ENCODE peak calls at places on chromosomes 3 and 15, in four cellular contexts. X is GM12891, R is GM12878, T is HepG2. E is an unnamed sample.

GRCh38 chr3:10463191-10464067 is 42.0 kb downstream of the ATP2B2 start:
- DNase-seq in X (no peak), R (no peak), T (no peak), E (no peak)

GRCh38 chr3:50388720-50389352 is 29.5 kb upstream of the TMEM115 start:
- DNase-seq in X (no peak), R (no peak), T (no peak), E (no peak)

GRCh38 chr3:50226888-50227389 is 9.1 kb upstream of the GNAI2 start:
- DNase-seq in X (no peak), R (no peak), T (no peak), E (no peak)

GRCh38 chr3:168248383-168249047 is 152.8 kb upstream of the GOLIM4 start:
- DNase-seq in X (no peak), R (no peak), T (no peak), E (peak)

GRCh38 chr3:111782943-111783342 is 76.1 kb upstream of the PHLDB2 start:
- DNase-seq in X (no peak), R (no peak), T (peak), E (no peak)

GRCh38 chr3:156300373-156300772 is 180.0 kb downstream of the KCNAB1 start:
- DNase-seq in X (no peak), R (no peak), T (no peak), E (no peak)

GRCh38 chr3:23035927-23036640 is 167.0 kb upstream of the UBE2E2 start:
- DNase-seq in X (no peak), R (no peak), T (peak), E (no peak)

GRCh38 chr15:26214290-26214689 is 351.2 kb upstream of the ATP10A start:
- DNase-seq in X (no peak), R (no peak), T (no peak), E (no peak)

GRCh38 chr3:186849392-186849975 is 7.0 kb downstream of the ADIPOQ start:
- DNase-seq in X (no peak), R (peak), T (peak), E (no peak)

GRCh38 chr3:179068779-179069530 is 2.7 kb downstream of the ZMAT3 start:
- DNase-seq in X (no peak), R (no peak), T (no peak), E (no peak)

GRCh38 chr15:80620141-80620540 is 75.0 kb upstream of the ABHD17C start:
- DNase-seq in X (no peak), R (no peak), T (no peak), E (no peak)

GRCh38 chr15:92970656-92971055 is 70.5 kb downstream of the CHD2 start:
- DNase-seq in X (no peak), R (no peak), T (no peak), E (no peak)

GRCh38 chr15:50816191-50816590 is 50.7 kb upstream of the SPPL2A start:
- DNase-seq in X (no peak), R (no peak), T (no peak), E (no peak)

GRCh38 chr3:129890125-129890524 is 3.4 kb downstream of the TMCC1 start:
- DNase-seq in X (no peak), R (peak), T (peak), E (no peak)

GRCh38 chr3:100401674-100402036 is 316 bp downstream of the LNP1 start:
- DNase-seq in X (no peak), R (no peak), T (no peak), E (no peak)

GRCh38 chr15:50138391-50138790 is 19.4 kb upstream of the ATP8B4 start:
- DNase-seq in X (no peak), R (no peak), T (no peak), E (no peak)

GRCh38 chr15:80202641-80203360 is 49.2 kb downstream of the CTXND1 start:
- DNase-seq in X (no peak), R (no peak), T (no peak), E (no peak)

GRCh38 chr3:109548192-109548938 is 211.0 kb upstream of the DPPA4 start:
- DNase-seq in X (no peak), R (no peak), T (no peak), E (no peak)

GRCh38 chr15:74470631-74471396 is 9.9 kb upstream of the UBL7 start:
- DNase-seq in X (no peak), R (no peak), T (no peak), E (no peak)

GRCh38 chr3:113631573-113631972 is 64.9 kb downstream of the USF3 start:
- DNase-seq in X (no peak), R (no peak), T (no peak), E (no peak)

GRCh38 chr3:20056727-20057611 is 16.7 kb downstream of the KAT2B start:
- DNase-seq in X (no peak), R (no peak), T (no peak), E (no peak)

GRCh38 chr15:91967935-91968605 is 114.6 kb downstream of the SLCO3A1 start:
- DNase-seq in X (no peak), R (no peak), T (no peak), E (no peak)

GRCh38 chr15:39598186-39598850 is 17.4 kb downstream of the THBS1 start:
- DNase-seq in X (no peak), R (no peak), T (no peak), E (no peak)

GRCh38 chr3:56915969-56916586 is 114.3 kb upstream of the ARHGEF3 start:
- DNase-seq in X (peak), R (peak), T (no peak), E (peak)

GRCh38 chr3:52306978-52307377 is 9.1 kb upstream of the DNAH1 start:
- DNase-seq in X (no peak), R (no peak), T (no peak), E (no peak)

GRCh38 chr15:56737791-56738190 is 4.5 kb upstream of the ZNF280D start:
- DNase-seq in X (no peak), R (no peak), T (peak), E (no peak)

GRCh38 chr3:113736548-113737089 is 9.4 kb downstream of the NAA50 start:
- DNase-seq in X (no peak), R (peak), T (peak), E (no peak)

GRCh38 chr3:2211568-2211967 is 112.9 kb downstream of the CNTN4 start:
- DNase-seq in X (no peak), R (no peak), T (no peak), E (no peak)

GRCh38 chr15:28260317-28260716 is 61.7 kb downstream of the HERC2 start:
- DNase-seq in X (no peak), R (no peak), T (no peak), E (no peak)

GRCh38 chr15:75551076-75551475 is 28.0 kb downstream of the PTPN9 start:
- DNase-seq in X (no peak), R (no peak), T (no peak), E (no peak)

GRCh38 chr3:69142090-69142489 is 19.7 kb upstream of the LMOD3 start:
- DNase-seq in X (no peak), R (no peak), T (no peak), E (no peak)

GRCh38 chr15:97084650-97085049 is 754.1 kb downstream of the NR2F2 start:
- DNase-seq in X (no peak), R (no peak), T (no peak), E (no peak)

GRCh38 chr15:47727676-47728075 is 10.4 kb downstream of the SEMA6D start:
- DNase-seq in X (no peak), R (no peak), T (no peak), E (no peak)

GRCh38 chr3:102179321-102180290 is 255.2 kb upstream of the ZPLD1 start:
- DNase-seq in X (no peak), R (peak), T (no peak), E (no peak)

GRCh38 chr3:100155105-100155504 is 40.8 kb upstream of the FILIP1L start:
- DNase-seq in X (no peak), R (no peak), T (no peak), E (no peak)

GRCh38 chr3:66075281-66075680 is 36.6 kb upstream of the MAGI1 start:
- DNase-seq in X (no peak), R (no peak), T (peak), E (no peak)

GRCh38 chr3:187967097-187967496 is 186.9 kb upstream of the LPP start:
- DNase-seq in X (no peak), R (no peak), T (no peak), E (no peak)

GRCh38 chr3:187964759-187965158 is 189.2 kb upstream of the LPP start:
- DNase-seq in X (no peak), R (no peak), T (peak), E (no peak)

GRCh38 chr3:187966636-187967035 is 187.3 kb upstream of the LPP start:
- DNase-seq in X (no peak), R (no peak), T (no peak), E (no peak)

GRCh38 chr3:187967982-187968381 is 186.0 kb upstream of the LPP start:
- DNase-seq in X (no peak), R (no peak), T (no peak), E (no peak)

DNA sequence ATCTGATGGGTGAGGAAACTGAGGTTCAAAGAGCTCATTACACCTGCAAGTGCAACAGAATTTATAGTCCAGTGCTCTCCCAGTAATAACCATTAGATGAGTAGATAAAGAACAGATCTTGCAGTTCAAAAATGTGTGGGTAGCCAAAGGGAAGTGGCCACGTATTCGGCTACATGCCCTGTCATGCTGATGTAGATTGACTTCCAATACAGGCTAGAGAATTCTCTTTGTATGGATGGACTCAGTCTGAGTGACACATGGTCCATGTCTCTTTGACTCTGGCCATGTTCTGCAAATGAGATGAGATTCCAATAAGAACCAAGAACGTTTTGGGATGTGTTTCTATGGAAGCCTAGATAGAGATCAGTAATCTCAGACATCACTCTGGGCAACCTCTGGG is 187.8 kb upstream of the LPP start:
- DNase-seq in X (no peak), R (no peak), T (no peak), E (no peak)
- TF ChIP-seq TAF1 in X (no peak), R (no peak), T (no peak), E (no peak)

GRCh38 chr15:70358871-70359647 is 261.3 kb upstream of the TLE3 start:
- DNase-seq in X (no peak), R (no peak), T (no peak), E (no peak)

GRCh38 chr15:70362350-70362749 is 264.6 kb upstream of the TLE3 start:
- DNase-seq in X (no peak), R (no peak), T (no peak), E (no peak)

GRCh38 chr15:70361106-70361505 is 263.4 kb upstream of the TLE3 start:
- DNase-seq in X (no peak), R (no peak), T (no peak), E (no peak)

GRCh38 chr15:70361891-70362290 is 264.2 kb upstream of the TLE3 start:
- DNase-seq in X (no peak), R (no peak), T (no peak), E (no peak)

GRCh38 chr15:70362911-70363310 is 265.2 kb upstream of the TLE3 start:
- DNase-seq in X (no peak), R (no peak), T (peak), E (no peak)
- TF ChIP-seq TAF1 in X (no peak), R (no peak), T (no peak), E (no peak)

GRCh38 chr3:8505621-8506020 is 4.0 kb downstream of the LMCD1 start:
- DNase-seq in X (no peak), R (no peak), T (no peak), E (no peak)

GRCh38 chr3:8501388-8502131 is at the start of gene LMCD1:
- DNase-seq in X (peak), R (peak), T (peak), E (peak)

GRCh38 chr3:8504611-8504973 is 3.0 kb downstream of the LMCD1 start:
- DNase-seq in X (no peak), R (no peak), T (no peak), E (no peak)

GRCh38 chr3:8503871-8504610 is 2.4 kb downstream of the LMCD1 start:
- DNase-seq in X (no peak), R (no peak), T (peak), E (no peak)

DNA sequence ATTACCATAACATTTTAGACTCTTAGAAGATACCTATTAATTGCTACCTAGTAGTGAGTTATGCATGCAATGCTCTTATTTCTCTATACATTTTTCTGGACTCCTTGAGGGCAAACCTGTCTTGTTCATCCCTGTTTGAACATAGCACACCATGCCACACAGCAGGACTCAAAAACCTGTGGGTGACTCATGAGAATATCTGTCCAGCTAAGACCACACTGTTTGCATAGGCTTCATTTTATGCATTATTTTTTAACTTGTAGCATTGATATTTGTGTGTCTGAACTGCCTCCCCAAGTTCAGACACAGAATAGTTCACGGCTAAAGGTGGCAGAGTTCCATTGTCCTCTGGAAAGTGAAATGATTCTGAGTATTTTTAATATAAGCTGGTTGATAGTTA is 1.8 kb downstream of the LMCD1 start:
- DNase-seq in X (no peak), R (no peak), T (no peak), E (no peak)
- TF ChIP-seq TAF1 in X (no peak), R (no peak), T (no peak), E (no peak)

GRCh38 chr3:195154111-195154791 is 116.7 kb downstream of the XXYLT1 start:
- DNase-seq in X (no peak), R (no peak), T (no peak), E (no peak)
- TF ChIP-seq TAF1 in X (peak), R (no peak), T (no peak), E (no peak)

GRCh38 chr3:159674583-159674982 is 314.1 kb upstream of the IL12A start:
- DNase-seq in X (no peak), R (no peak), T (no peak), E (no peak)

GRCh38 chr3:159669753-159670152 is 318.9 kb upstream of the IL12A start:
- DNase-seq in X (no peak), R (no peak), T (no peak), E (no peak)

GRCh38 chr3:159669024-159669476 is 319.6 kb upstream of the IL12A start:
- DNase-seq in X (no peak), R (no peak), T (no peak), E (no peak)

GRCh38 chr3:159675285-159675684 is 313.4 kb upstream of the IL12A start:
- DNase-seq in X (no peak), R (no peak), T (no peak), E (no peak)

DNA sequence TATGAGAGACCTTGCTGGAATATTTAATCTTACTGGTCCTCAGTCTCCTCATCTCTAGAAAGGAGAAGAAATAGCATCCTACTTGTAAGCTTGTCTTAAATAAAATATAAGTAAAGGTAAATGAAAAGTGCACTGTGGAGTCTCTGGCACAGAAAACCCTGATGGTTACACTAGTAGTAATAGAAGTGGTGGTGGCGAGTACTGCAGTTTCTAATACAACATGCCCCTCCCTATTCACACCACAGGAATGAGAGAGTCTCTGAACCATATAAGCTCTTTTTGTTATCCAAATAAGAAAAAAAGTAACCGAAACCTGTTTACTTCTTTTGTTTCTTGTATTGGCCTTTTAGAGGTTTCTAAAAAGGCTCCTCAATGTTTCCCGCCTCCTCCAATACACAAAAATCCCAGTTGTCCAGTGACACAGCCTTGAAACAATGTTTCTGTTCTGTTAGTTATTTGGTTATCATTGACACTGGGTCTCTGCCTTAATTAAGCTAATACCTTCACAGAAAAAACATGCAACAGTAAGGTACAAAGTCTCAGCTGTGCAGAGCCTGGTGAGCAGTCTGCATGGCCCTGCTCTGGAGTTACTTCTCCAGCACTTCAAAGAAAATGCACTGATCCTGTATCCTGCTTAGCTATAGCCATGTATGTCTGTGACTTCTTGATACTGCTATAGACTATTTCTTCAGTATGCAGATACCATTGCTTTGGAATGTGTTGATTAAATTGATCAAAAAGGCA is 315.7 kb upstream of the IL12A start:
- DNase-seq in X (no peak), R (no peak), T (no peak), E (no peak)
- TF ChIP-seq TAF1 in X (no peak), R (no peak), T (no peak), E (no peak)

DNA sequence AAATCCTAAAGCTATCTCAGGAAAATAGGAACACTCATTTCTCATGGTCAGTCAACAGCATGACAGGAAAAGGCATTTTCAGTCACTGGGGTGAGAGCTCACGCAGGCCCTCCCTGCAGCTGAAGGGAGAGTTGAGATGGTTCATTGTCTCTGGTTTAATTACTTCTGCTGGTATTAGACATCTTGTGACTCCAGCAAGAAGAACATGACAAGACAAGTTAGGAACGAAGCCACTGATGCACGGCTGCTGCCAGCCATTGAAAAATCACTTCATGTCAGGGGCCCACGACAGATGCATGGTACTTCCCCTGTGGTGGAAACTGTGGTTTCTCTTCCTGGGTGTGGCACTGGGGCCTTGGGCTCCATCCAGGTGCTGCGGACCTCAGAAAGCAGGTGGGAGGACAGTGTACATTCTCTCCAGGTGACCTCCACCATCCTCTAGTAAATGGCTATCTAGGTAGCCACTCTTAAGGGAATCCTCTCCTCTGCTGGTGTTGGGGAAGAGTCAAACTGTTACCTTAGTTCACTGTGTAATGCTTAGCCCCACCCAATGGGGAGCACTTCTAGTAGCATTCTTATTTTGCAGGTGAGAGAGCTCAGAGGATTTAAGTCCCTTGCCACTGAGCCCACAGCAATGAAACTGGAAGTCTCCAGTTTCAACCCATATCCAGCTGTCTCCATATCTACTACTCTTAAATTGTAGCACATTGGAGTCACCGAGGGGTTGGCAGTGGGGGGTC is 274.2 kb downstream of the LRTM1 start:
- DNase-seq in X (no peak), R (no peak), T (no peak), E (no peak)
- TF ChIP-seq TAF1 in X (no peak), R (no peak), T (no peak), E (no peak)

GRCh38 chr3:185157347-185157746 is 4.5 kb upstream of the C3orf70 start:
- DNase-seq in X (no peak), R (no peak), T (no peak), E (no peak)
- TF ChIP-seq TAF1 in X (no peak), R (no peak), T (no peak), E (no peak)

GRCh38 chr15:43134157-43134637 is 811 bp downstream of the TMEM62 start:
- DNase-seq in X (no peak), R (no peak), T (no peak), E (no peak)
- TF ChIP-seq TAF1 in X (no peak), R (no peak), T (no peak), E (no peak)

DNA sequence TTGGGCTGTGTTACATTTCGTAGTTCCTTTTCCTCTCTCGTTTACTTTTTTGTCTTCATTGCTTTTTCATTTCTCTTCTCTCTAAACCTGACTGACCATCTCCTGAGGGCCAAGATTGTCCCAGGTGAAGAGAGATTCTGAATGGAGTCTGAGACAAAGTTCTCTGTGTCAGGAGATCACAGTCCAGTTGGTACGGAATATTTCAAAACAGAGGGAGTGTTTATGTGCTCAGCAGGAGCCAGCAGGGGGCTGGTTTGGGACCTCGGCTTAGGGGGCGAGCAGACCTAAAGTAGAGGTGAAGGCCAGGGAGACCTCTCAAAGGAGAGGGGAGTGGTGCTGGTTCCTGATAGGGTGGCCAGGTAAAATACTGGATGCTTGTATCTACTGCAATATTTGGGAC is 5.9 kb upstream of the KCTD6 start:
- DNase-seq in X (no peak), R (no peak), T (peak), E (no peak)
- TF ChIP-seq TAF1 in X (no peak), R (no peak), T (no peak), E (no peak)

E was measured in GM12892.